ENCODE peak calls at places on chromosomes 13 and 19, in seven cellular contexts. K, J, G, L, D, Z and F are unnamed samples.

GRCh38 chr13:104683789-104684188 is 1617.6 kb upstream of the SLC10A2 start:
- DNase-seq in K (no peak), J (no peak), G (no peak), L (no peak), D (no peak), Z (no peak), F (no peak)

GRCh38 chr13:97319088-97319487 is 97.0 kb downstream of the MBNL2 start:
- DNase-seq in K (no peak), J (no peak), G (peak; percentile 31), L (peak; percentile 29), D (no peak), Z (no peak), F (no peak)

GRCh38 chr13:84297246-84297645 is 415.0 kb upstream of the SLITRK1 start:
- DNase-seq in K (no peak), J (no peak), G (no peak), L (no peak), D (no peak), Z (no peak), F (no peak)

GRCh38 chr13:41833851-41834250 is 127.1 kb downstream of the VWA8 start:
- DNase-seq in K (no peak), J (no peak), G (peak; percentile 51), L (no peak), D (no peak), Z (no peak), F (no peak)

GRCh38 chr13:55013051-55013450 is 1984.4 kb downstream of the OLFM4 start:
- DNase-seq in K (no peak), J (no peak), G (no peak), L (no peak), D (no peak), Z (no peak), F (no peak)

GRCh38 chr13:111616203-111616602 is 295.8 kb downstream of the TEX29 start:
- DNase-seq in K (no peak), J (no peak), G (no peak), L (no peak), D (no peak), Z (no peak), F (no peak)

GRCh38 chr19:58059003-58059671 is at the start of gene ZNF135:
- DNase-seq in K (peak; percentile 91), J (no peak), G (peak; percentile 82), L (peak; percentile 93), D (peak; percentile 83), Z (peak; percentile 43), F (peak; percentile 15)

GRCh38 chr13:66162470-66162869 is 1067.7 kb downstream of the PCDH9 start:
- DNase-seq in K (no peak), J (no peak), G (no peak), L (no peak), D (no peak), Z (no peak), F (no peak)

DNA sequence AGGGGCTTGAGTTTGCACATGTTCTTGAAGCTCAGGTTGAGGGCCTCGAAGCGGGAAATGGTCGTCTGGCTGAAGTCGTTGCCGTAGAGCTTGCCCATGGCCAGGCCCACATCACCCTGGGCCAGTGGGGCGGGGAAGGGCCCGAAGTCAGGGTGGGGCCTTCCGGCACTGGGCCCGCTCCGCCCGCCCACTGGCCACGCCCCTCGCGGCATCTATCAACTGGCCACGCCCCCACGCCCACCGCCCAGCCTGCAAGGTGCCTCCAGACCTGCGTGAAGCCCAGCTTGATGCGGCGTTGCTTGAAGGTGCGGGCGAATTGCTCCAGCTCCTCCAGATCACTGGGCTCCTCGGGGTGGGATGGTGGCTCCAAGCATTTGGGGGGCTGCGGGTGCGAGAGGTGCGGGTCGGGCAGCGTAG is 19.9 kb downstream of the ZNF574 start:
- DNase-seq in K (no peak), J (no peak), G (no peak), L (no peak), D (peak; percentile 42), Z (no peak), F (no peak)
- H3K4me3 ChIP-seq in K (no peak overlapping the region), J (no peak overlapping the region), G (no peak overlapping the region), L (no peak overlapping the region), D (no peak overlapping the region), Z (peak overlapping the region; percentile 14), F (no peak overlapping the region)

GRCh38 chr13:51769455-51770127 is 34.4 kb downstream of the DHRS12 start:
- DNase-seq in K (no peak), J (no peak), G (peak; percentile 32), L (no peak), D (no peak), Z (no peak), F (no peak)

GRCh38 chr13:51767100-51767499 is 36.9 kb downstream of the DHRS12 start:
- DNase-seq in K (no peak), J (no peak), G (no peak), L (no peak), D (no peak), Z (no peak), F (no peak)

GRCh38 chr13:51768976-51769375 is 35.0 kb downstream of the DHRS12 start:
- DNase-seq in K (no peak), J (no peak), G (no peak), L (no peak), D (no peak), Z (no peak), F (no peak)

GRCh38 chr13:51770160-51770559 is 33.8 kb downstream of the DHRS12 start:
- DNase-seq in K (no peak), J (no peak), G (no peak), L (no peak), D (no peak), Z (no peak), F (no peak)

GRCh38 chr13:51768378-51768921 is 35.5 kb downstream of the DHRS12 start:
- DNase-seq in K (no peak), J (no peak), G (no peak), L (no peak), D (no peak), Z (no peak), F (no peak)
- TF ChIP-seq CTCF in K (no peak), J (no peak), G (peak; percentile 27), L (peak; percentile 39), D (no peak), Z (peak; percentile 22), F (no peak)

GRCh38 chr19:18109363-18109730 is 11.8 kb downstream of the MAST3 start:
- DNase-seq in K (no peak), J (no peak), G (no peak), L (no peak), D (no peak), Z (no peak), F (no peak)
- H3K4me3 ChIP-seq in K (peak overlapping the region; percentile 64), J (peak overlapping the region; percentile 93), G (peak overlapping the region; percentile 82), L (peak overlapping the region; percentile 70), D (peak overlapping the region; percentile 71), Z (peak overlapping the region; percentile 76), F (peak overlapping the region; percentile 57)

GRCh38 chr13:28719656-28720055 is 886 bp upstream of the SLC46A3 start:
- DNase-seq in K (no peak), J (no peak), G (peak; percentile 95), L (no peak), D (no peak), Z (no peak), F (no peak)

GRCh38 chr13:28717170-28717569 is 1.6 kb downstream of the SLC46A3 start:
- DNase-seq in K (no peak), J (no peak), G (no peak), L (no peak), D (no peak), Z (no peak), F (no peak)

GRCh38 chr13:28719227-28719562 is 425 bp upstream of the SLC46A3 start:
- DNase-seq in K (no peak), J (no peak), G (no peak), L (no peak), D (no peak), Z (no peak), F (no peak)

GRCh38 chr13:28718186-28718537 is 608 bp downstream of the SLC46A3 start:
- DNase-seq in K (no peak), J (no peak), G (peak; percentile 76), L (no peak), D (no peak), Z (no peak), F (no peak)

GRCh38 chr13:28718538-28719226 is at the start of gene SLC46A3:
- DNase-seq in K (peak; percentile 98), J (peak; percentile 53), G (peak; percentile 98), L (peak; percentile 99), D (peak; percentile 98), Z (peak; percentile 88), F (peak; percentile 90)
- TF ChIP-seq CTCF in K (no peak), J (peak; percentile 8), G (no peak), L (peak; percentile 20), D (peak; percentile 21), Z (no peak), F (no peak)

GRCh38 chr13:80348750-80349149 is 7.8 kb upstream of the SPRY2 start:
- DNase-seq in K (no peak), J (no peak), G (no peak), L (no peak), D (no peak), Z (no peak), F (no peak)

GRCh38 chr13:80345771-80346510 is 5.0 kb upstream of the SPRY2 start:
- DNase-seq in K (no peak), J (no peak), G (no peak), L (no peak), D (no peak), Z (no peak), F (no peak)

GRCh38 chr13:80342541-80343371 is 1.8 kb upstream of the SPRY2 start:
- DNase-seq in K (peak; percentile 87), J (no peak), G (peak; percentile 82), L (peak; percentile 85), D (peak; percentile 92), Z (no peak), F (no peak)

GRCh38 chr13:80348308-80348707 is 7.4 kb upstream of the SPRY2 start:
- DNase-seq in K (no peak), J (no peak), G (no peak), L (no peak), D (no peak), Z (no peak), F (no peak)
- H3K4me3 ChIP-seq in K (no peak overlapping the region), J (no peak overlapping the region), G (no peak overlapping the region), L (no peak overlapping the region), D (no peak overlapping the region), Z (no peak overlapping the region), F (no peak overlapping the region)

DNA sequence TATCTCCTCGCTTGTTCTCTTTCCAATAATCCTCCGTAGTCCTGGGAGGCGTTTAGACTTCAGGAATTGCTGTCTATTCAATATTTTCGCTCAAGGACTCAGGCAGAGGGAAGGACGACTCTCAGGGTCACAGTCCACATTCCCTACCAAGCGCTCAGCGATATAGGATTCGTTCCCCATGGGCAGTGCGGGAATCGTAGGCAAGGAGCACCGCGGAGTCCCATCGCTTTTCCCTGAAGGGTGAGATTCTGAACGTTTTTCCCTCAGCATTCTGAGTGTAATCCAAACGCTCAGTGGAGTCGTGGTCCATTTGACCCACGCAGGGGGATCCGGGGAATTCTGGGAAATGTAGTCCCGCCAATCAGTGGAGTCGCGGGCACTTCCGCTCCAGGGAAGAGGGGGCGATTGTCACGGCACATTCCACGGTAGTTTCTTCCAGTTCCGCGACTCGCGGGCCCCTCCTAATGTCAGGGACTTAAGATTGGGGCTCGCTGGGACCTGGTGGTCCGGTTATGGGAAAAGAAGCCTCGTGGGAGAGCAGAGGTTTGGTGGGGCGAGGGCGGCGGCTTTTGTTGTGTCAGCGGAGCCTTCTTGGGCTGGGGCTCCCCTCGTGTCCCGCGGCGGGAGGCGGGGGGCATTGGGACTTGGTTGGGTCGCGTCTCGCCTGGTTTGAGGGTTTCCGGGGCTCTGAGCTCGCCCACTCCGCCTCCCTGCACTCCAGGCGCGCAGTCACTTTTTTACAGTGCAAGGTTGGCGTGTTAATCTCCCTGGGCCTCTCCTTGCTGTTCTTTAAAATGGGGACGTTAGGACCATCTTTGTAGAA is at the start of gene ZNF234:
- DNase-seq in K (peak; percentile 81), J (peak; percentile 18), G (peak; percentile 73), L (peak; percentile 90), D (peak; percentile 85), Z (peak; percentile 38), F (peak; percentile 55)
- TF ChIP-seq CTCF in K (no peak), J (no peak), G (no peak), L (no peak), D (no peak), Z (no peak), F (no peak)